ENCODE peak calls at places on chromosomes 6 and 20, in four cellular contexts. D is body of pancreas, Y is IMR-90, J is breast epithelium. M is an unnamed sample.
A peak's percentile ranks its signal among the peaks of the same experiment; 100 is the strongest.

GRCh38 chr20:59912609-59913008 is 20.8 kb downstream of the SYCP2 start:
- DNase-seq in D (no peak), Y (no peak), J (no peak), M (no peak)

GRCh38 chr20:49234831-49235230 is 15.6 kb downstream of the DDX27 start:
- DNase-seq in D (no peak), Y (no peak), J (no peak), M (no peak)

GRCh38 chr6:97361286-97361685 is 78.3 kb upstream of the MMS22L start:
- DNase-seq in D (no peak), Y (no peak), J (no peak), M (no peak)

GRCh38 chr20:63228786-63229185 is 6.9 kb upstream of the BIRC7 start:
- DNase-seq in D (no peak), Y (no peak), J (no peak), M (no peak)

GRCh38 chr6:27136077-27136644 is 111.3 kb upstream of the PRSS16 start:
- DNase-seq in D (no peak), Y (no peak), J (no peak), M (no peak)

GRCh38 chr6:130282234-130282995 is 59.7 kb upstream of the SAMD3 start:
- DNase-seq in D (no peak), Y (peak; percentile 45), J (no peak), M (no peak)

GRCh38 chr6:43968110-43968965 is 158.9 kb downstream of the MRPL14 start:
- DNase-seq in D (no peak), Y (no peak), J (peak; percentile 12), M (peak; percentile 76)

GRCh38 chr6:136672144-136672543 is 120.1 kb downstream of the MAP3K5 start:
- DNase-seq in D (no peak), Y (no peak), J (no peak), M (no peak)

GRCh38 chr6:142187209-142187608 is 40.1 kb downstream of the VTA1 start:
- DNase-seq in D (peak; percentile 13), Y (peak; percentile 77), J (no peak), M (no peak)

DNA sequence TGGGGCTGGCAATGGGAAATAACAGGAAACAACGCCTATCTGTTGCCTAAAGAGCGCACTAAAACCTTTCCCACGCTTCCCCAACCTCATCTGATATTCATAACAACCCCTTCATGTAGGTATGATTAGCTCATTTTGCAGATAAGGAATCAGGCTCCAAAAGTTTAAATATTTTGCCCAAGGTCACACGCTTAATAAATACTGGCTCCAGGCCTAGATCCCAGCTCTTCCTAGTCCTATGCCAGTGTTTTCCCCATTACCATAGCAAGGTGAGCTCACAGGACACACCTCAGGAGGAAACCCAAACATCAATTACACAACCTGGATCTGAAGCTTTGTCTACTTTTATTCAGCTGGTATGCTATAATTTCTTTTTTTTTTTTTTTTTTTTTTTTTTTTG is 19.6 kb downstream of the MBOAT1 start:
- DNase-seq in D (peak; percentile 65), Y (no peak), J (no peak), M (no peak)
- TF ChIP-seq POLR2A in D (no peak), Y (no peak), J (no peak), M (no peak)

GRCh38 chr6:5175635-5176034 is 85.1 kb downstream of the LYRM4 start:
- DNase-seq in D (no peak), Y (no peak), J (no peak), M (no peak)
- H3K4me3 ChIP-seq in D (no peak overlapping the region), Y (no peak overlapping the region), J (no peak overlapping the region), M (no peak overlapping the region)

DNA sequence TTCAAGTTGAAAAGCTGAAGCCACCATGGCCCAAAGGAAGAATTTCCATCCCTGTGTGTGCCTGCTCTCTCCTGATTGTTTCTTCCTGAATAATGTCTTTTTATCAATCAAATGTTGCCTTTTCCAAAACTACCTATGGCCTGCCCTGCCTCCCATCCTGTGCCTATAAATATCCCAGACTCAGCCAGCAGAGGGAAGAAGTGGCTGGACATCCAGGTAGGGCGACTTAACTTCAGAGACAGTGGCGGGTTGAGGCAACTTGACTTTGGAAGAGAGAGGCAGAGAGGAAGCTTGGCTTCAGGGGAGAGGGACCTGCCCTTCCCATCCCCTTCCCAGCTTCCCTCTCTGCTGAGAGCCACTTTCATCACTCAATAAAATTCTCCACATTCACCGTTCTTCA is 133.0 kb downstream of the LCA5 start:
- DNase-seq in D (no peak), Y (no peak), J (no peak), M (no peak)
- TF ChIP-seq CTCF in D (no peak), Y (no peak), J (no peak), M (no peak)

DNA sequence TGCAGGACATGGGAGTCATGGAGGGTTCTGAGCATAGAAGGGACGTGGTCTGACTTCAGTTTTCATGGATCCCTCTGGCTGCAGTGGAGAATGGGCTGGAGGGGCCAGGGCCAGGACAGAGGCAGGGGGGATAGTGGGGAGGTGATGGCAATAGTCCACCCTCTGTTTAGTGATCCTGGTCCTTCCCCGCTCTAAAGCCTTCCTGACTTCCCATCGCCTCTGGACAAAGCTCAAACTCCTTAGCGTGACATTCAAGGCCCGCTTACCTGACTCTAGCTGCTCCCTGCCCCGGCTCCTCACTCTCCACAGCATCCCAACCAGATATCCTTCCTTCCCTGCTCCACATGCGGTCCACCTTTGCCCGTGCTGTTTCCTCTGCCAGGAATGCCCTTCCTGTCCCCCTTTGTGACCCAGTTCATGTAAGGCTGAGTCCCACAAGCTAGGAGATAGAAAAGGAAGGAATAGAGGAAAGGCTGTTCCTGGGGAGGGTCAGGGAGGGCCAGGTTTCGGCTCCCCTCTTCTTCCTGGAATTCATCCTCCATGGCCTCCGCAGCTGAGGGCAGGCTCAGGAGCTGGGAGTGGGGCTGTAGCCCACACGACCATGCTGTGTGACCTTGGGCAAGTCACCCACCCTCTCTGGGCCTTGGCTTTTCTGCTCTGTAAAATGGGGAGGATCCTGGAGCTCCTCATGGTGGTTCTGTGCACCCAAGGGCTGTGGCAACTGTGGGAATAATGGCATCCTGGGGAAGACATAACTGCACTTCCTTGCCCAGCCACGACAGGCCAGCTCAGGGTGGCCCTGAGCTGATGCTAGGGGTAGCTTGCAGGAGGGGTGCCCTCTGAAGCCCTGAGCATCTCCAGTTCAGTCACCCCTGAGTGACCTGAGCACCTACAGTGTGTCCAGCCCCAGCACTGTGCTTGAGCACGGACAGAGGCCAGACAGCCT is 116.1 kb downstream of the CEBPB start:
- DNase-seq in D (no peak), Y (no peak), J (no peak), M (no peak)
- TF ChIP-seq POLR2A in D (no peak), Y (no peak), J (no peak), M (no peak)

DNA sequence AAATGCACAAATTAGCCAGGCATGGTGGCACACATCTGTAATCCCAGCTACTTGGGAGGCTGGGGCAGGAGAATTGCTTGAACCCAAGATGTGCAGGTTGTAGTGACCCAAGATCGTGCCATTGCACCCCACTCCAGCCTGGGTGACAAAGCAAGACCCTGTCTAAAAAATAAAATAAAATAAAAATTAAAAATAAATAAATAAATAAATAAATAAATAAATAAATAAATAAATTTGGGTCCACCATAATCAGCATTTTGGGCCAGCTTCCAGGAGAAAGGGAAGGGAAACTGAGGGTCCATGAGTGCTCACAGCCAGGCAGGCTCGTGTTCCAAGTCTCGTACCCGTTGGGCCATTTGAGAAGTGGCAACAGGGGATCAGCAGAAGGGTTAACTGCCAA is 131.6 kb upstream of the AGPAT4 start:
- DNase-seq in D (no peak), Y (no peak), J (no peak), M (no peak)
- H3K4me3 ChIP-seq in D (no peak overlapping the region), Y (no peak overlapping the region), J (no peak overlapping the region), M (no peak overlapping the region)

M was measured in lower leg skin.